ENCODE peak calls at places on chromosomes 13 and 19, in six cellular contexts. One of them, this sample, is unnamed.
A peak's percentile ranks its signal among the peaks of the same experiment; 100 is the strongest.

GRCh38 chr13:96900992-96901391 is 93.3 kb downstream of the OXGR1 start:
- DNase-seq in germinal center: no peak
- DNase-seq in stimulated activated CD4-positive, alpha-beta T cell treated with anti-CD3 and anti-CD28 coated beads, Interleukin-12 subunit alpha, Interleukin-12 subunit beta, amount 100 ng/mL, for 24 hours: no peak
- DNase-seq in HCT116: no peak
- DNase-seq in progenitor cell of endocrine pancreas: no peak
- DNase-seq in activated naive CD4-positive, alpha-beta T cell: no peak
- DNase-seq in this sample: no peak

GRCh38 chr13:28755546-28755870 is 36.7 kb upstream of the SLC46A3 start:
- DNase-seq in stimulated activated CD4-positive, alpha-beta T cell treated with anti-CD3 and anti-CD28 coated beads, Interleukin-12 subunit alpha, Interleukin-12 subunit beta, amount 100 ng/mL, for 24 hours: no peak
- DNase-seq in germinal center: no peak
- DNase-seq in progenitor cell of endocrine pancreas: no peak
- DNase-seq in activated naive CD4-positive, alpha-beta T cell: no peak
- DNase-seq in HCT116: no peak
- DNase-seq in this sample: no peak

GRCh38 chr13:93201992-93202558 is 24.5 kb upstream of the GPC6 start:
- DNase-seq in activated naive CD4-positive, alpha-beta T cell: no peak
- DNase-seq in HCT116: no peak
- DNase-seq in germinal center: no peak
- DNase-seq in stimulated activated CD4-positive, alpha-beta T cell treated with anti-CD3 and anti-CD28 coated beads, Interleukin-12 subunit alpha, Interleukin-12 subunit beta, amount 100 ng/mL, for 24 hours: no peak
- DNase-seq in progenitor cell of endocrine pancreas: no peak
- DNase-seq in this sample: no peak

GRCh38 chr13:111202745-111203144 is 87.6 kb downstream of the ARHGEF7 start:
- DNase-seq in HCT116: peak; percentile 6
- DNase-seq in activated naive CD4-positive, alpha-beta T cell: no peak
- DNase-seq in progenitor cell of endocrine pancreas: no peak
- DNase-seq in germinal center: peak; percentile 64
- DNase-seq in stimulated activated CD4-positive, alpha-beta T cell treated with anti-CD3 and anti-CD28 coated beads, Interleukin-12 subunit alpha, Interleukin-12 subunit beta, amount 100 ng/mL, for 24 hours: no peak
- DNase-seq in this sample: peak; percentile 50

GRCh38 chr19:16462757-16463250 is 9.0 kb downstream of the EPS15L1 start:
- DNase-seq in progenitor cell of endocrine pancreas: no peak
- DNase-seq in germinal center: no peak
- DNase-seq in stimulated activated CD4-positive, alpha-beta T cell treated with anti-CD3 and anti-CD28 coated beads, Interleukin-12 subunit alpha, Interleukin-12 subunit beta, amount 100 ng/mL, for 24 hours: no peak
- DNase-seq in activated naive CD4-positive, alpha-beta T cell: no peak
- DNase-seq in HCT116: no peak
- DNase-seq in this sample: no peak

GRCh38 chr19:27734496-27735220 is 1478.3 kb downstream of the UQCRFS1 start:
- DNase-seq in germinal center: no peak
- DNase-seq in activated naive CD4-positive, alpha-beta T cell: no peak
- DNase-seq in stimulated activated CD4-positive, alpha-beta T cell treated with anti-CD3 and anti-CD28 coated beads, Interleukin-12 subunit alpha, Interleukin-12 subunit beta, amount 100 ng/mL, for 24 hours: no peak
- DNase-seq in progenitor cell of endocrine pancreas: no peak
- DNase-seq in HCT116: no peak
- DNase-seq in this sample: no peak

GRCh38 chr13:113149711-113150544 is 8.5 kb upstream of the PROZ start:
- DNase-seq in stimulated activated CD4-positive, alpha-beta T cell treated with anti-CD3 and anti-CD28 coated beads, Interleukin-12 subunit alpha, Interleukin-12 subunit beta, amount 100 ng/mL, for 24 hours: no peak
- DNase-seq in germinal center: no peak
- DNase-seq in progenitor cell of endocrine pancreas: no peak
- DNase-seq in activated naive CD4-positive, alpha-beta T cell: no peak
- DNase-seq in HCT116: no peak
- DNase-seq in this sample: no peak

GRCh38 chr13:44103721-44104490 is 224.2 kb downstream of the LACC1 start:
- DNase-seq in HCT116: no peak
- DNase-seq in germinal center: no peak
- DNase-seq in stimulated activated CD4-positive, alpha-beta T cell treated with anti-CD3 and anti-CD28 coated beads, Interleukin-12 subunit alpha, Interleukin-12 subunit beta, amount 100 ng/mL, for 24 hours: no peak
- DNase-seq in progenitor cell of endocrine pancreas: no peak
- DNase-seq in activated naive CD4-positive, alpha-beta T cell: no peak
- DNase-seq in this sample: no peak

GRCh38 chr13:105660550-105660949 is 874.9 kb downstream of the EFNB2 start:
- DNase-seq in germinal center: no peak
- DNase-seq in HCT116: no peak
- DNase-seq in stimulated activated CD4-positive, alpha-beta T cell treated with anti-CD3 and anti-CD28 coated beads, Interleukin-12 subunit alpha, Interleukin-12 subunit beta, amount 100 ng/mL, for 24 hours: no peak
- DNase-seq in activated naive CD4-positive, alpha-beta T cell: no peak
- DNase-seq in progenitor cell of endocrine pancreas: no peak
- DNase-seq in this sample: no peak